ENCODE peak calls at places on chromosomes 4 and X, in eight cellular contexts. One of them, this sample, is unnamed.

GRCh38 chr4:187619319-187619718 is 376.3 kb upstream of the ZFP42 start:
- DNase-seq in transverse colon: no peak
- DNase-seq in tibial nerve: no peak
- DNase-seq in upper lobe of left lung: no peak
- DNase-seq in esophagus muscularis mucosa: no peak
- DNase-seq in suprapubic skin: no peak
- DNase-seq in SK-N-SH: no peak
- DNase-seq in ovary: no peak
- DNase-seq in this sample: no peak

GRCh38 chr4:140637836-140638235 is 69.1 kb upstream of the UCP1 start:
- DNase-seq in transverse colon: peak
- DNase-seq in tibial nerve: no peak
- DNase-seq in upper lobe of left lung: no peak
- DNase-seq in esophagus muscularis mucosa: no peak
- DNase-seq in suprapubic skin: no peak
- DNase-seq in SK-N-SH: peak
- DNase-seq in ovary: no peak
- DNase-seq in this sample: no peak

GRCh38 chrX:348461-349117 is 30.0 kb upstream of the GTPBP6 start:
- DNase-seq in transverse colon: no peak
- DNase-seq in tibial nerve: no peak
- DNase-seq in upper lobe of left lung: no peak
- DNase-seq in esophagus muscularis mucosa: no peak
- DNase-seq in suprapubic skin: peak
- DNase-seq in SK-N-SH: no peak
- DNase-seq in ovary: peak
- DNase-seq in this sample: no peak

GRCh38 chr4:65669008-65669971 is 999 bp downstream of the EPHA5 start:
- DNase-seq in transverse colon: no peak
- DNase-seq in tibial nerve: no peak
- DNase-seq in upper lobe of left lung: no peak
- DNase-seq in esophagus muscularis mucosa: no peak
- DNase-seq in suprapubic skin: no peak
- DNase-seq in SK-N-SH: peak
- DNase-seq in ovary: peak
- DNase-seq in this sample: no peak

GRCh38 chrX:625137-625691 is 5.4 kb upstream of the SHOX start:
- DNase-seq in transverse colon: no peak
- DNase-seq in tibial nerve: no peak
- DNase-seq in upper lobe of left lung: no peak
- DNase-seq in esophagus muscularis mucosa: peak
- DNase-seq in suprapubic skin: no peak
- DNase-seq in SK-N-SH: no peak
- DNase-seq in ovary: no peak
- DNase-seq in this sample: no peak

GRCh38 chrX:23901805-23902204 is 5.9 kb downstream of the APOO start:
- DNase-seq in transverse colon: peak
- DNase-seq in tibial nerve: peak
- DNase-seq in upper lobe of left lung: peak
- DNase-seq in esophagus muscularis mucosa: no peak
- DNase-seq in suprapubic skin: no peak
- DNase-seq in SK-N-SH: peak
- DNase-seq in ovary: peak
- DNase-seq in this sample: peak

GRCh38 chr4:163535657-163536056 is 41.2 kb downstream of the TMA16 start:
- DNase-seq in transverse colon: no peak
- DNase-seq in tibial nerve: no peak
- DNase-seq in upper lobe of left lung: no peak
- DNase-seq in esophagus muscularis mucosa: no peak
- DNase-seq in suprapubic skin: no peak
- DNase-seq in SK-N-SH: no peak
- DNase-seq in ovary: no peak
- DNase-seq in this sample: no peak

GRCh38 chr4:39621582-39621981 is 17.1 kb downstream of the SMIM14 start:
- DNase-seq in transverse colon: peak
- DNase-seq in tibial nerve: no peak
- DNase-seq in upper lobe of left lung: peak
- DNase-seq in esophagus muscularis mucosa: no peak
- DNase-seq in suprapubic skin: no peak
- DNase-seq in SK-N-SH: no peak
- DNase-seq in ovary: peak
- DNase-seq in this sample: peak

GRCh38 chr4:85152490-85152889 is 186.0 kb upstream of the WDFY3 start:
- DNase-seq in transverse colon: no peak
- DNase-seq in tibial nerve: no peak
- DNase-seq in upper lobe of left lung: no peak
- DNase-seq in esophagus muscularis mucosa: no peak
- DNase-seq in suprapubic skin: no peak
- DNase-seq in SK-N-SH: no peak
- DNase-seq in ovary: no peak
- DNase-seq in this sample: no peak

GRCh38 chr4:85149656-85150055 is 183.2 kb upstream of the WDFY3 start:
- DNase-seq in transverse colon: no peak
- DNase-seq in tibial nerve: no peak
- DNase-seq in upper lobe of left lung: no peak
- DNase-seq in esophagus muscularis mucosa: no peak
- DNase-seq in suprapubic skin: no peak
- DNase-seq in SK-N-SH: no peak
- DNase-seq in ovary: no peak
- DNase-seq in this sample: no peak

GRCh38 chr4:85151349-85151748 is 184.9 kb upstream of the WDFY3 start:
- DNase-seq in transverse colon: no peak
- DNase-seq in tibial nerve: no peak
- DNase-seq in upper lobe of left lung: no peak
- DNase-seq in esophagus muscularis mucosa: no peak
- DNase-seq in suprapubic skin: no peak
- DNase-seq in SK-N-SH: no peak
- DNase-seq in ovary: no peak
- DNase-seq in this sample: no peak

GRCh38 chr4:85151786-85152185 is 185.3 kb upstream of the WDFY3 start:
- DNase-seq in transverse colon: no peak
- DNase-seq in tibial nerve: no peak
- DNase-seq in upper lobe of left lung: no peak
- DNase-seq in esophagus muscularis mucosa: no peak
- DNase-seq in suprapubic skin: no peak
- DNase-seq in SK-N-SH: no peak
- DNase-seq in ovary: no peak
- DNase-seq in this sample: no peak

DNA sequence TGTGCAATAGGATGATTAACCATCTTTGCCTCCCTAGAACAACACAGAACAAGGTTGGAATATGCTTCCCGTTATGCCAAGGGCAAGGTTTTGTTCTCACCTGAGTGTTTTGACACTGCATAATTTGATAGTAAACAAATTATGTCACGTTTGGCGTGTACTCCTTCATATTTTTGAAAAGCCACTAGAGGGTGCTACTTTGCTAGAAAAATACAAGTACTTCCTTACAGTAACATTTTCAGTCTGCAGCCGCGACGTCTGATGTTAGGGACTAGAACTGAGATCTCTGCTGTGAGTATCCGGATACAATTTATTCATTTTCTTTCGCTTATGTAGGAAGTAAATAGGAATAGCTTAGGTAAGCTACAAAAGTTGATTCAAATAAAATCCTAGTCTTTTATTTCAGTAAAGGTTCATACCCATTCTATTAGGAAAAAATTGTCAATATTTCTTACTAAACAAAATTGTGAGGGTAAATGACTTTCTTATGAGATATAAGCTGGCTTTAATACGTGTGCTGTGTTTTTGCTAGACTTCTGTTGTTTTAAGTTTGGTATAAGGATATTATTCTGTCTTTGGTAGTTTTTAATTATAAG is 181.1 kb upstream of the WDFY3 start:
- DNase-seq in transverse colon: peak
- DNase-seq in tibial nerve: peak
- DNase-seq in upper lobe of left lung: peak
- DNase-seq in esophagus muscularis mucosa: no peak
- DNase-seq in suprapubic skin: no peak
- DNase-seq in SK-N-SH: peak
- DNase-seq in ovary: peak
- DNase-seq in this sample: peak
- TF ChIP-seq CTCF in transverse colon: peak
- TF ChIP-seq CTCF in tibial nerve: peak
- TF ChIP-seq CTCF in upper lobe of left lung: peak
- TF ChIP-seq CTCF in esophagus muscularis mucosa: peak
- TF ChIP-seq CTCF in suprapubic skin: peak
- TF ChIP-seq CTCF in SK-N-SH: peak
- TF ChIP-seq CTCF in ovary: peak
- TF ChIP-seq CTCF in this sample: peak

GRCh38 chr4:168831919-168832745 is 177.9 kb downstream of the CBR4 start:
- DNase-seq in transverse colon: peak
- DNase-seq in tibial nerve: peak
- DNase-seq in upper lobe of left lung: peak
- DNase-seq in esophagus muscularis mucosa: peak
- DNase-seq in suprapubic skin: peak
- DNase-seq in SK-N-SH: peak
- DNase-seq in ovary: peak
- DNase-seq in this sample: peak

GRCh38 chr4:168830777-168831512 is 179.1 kb downstream of the CBR4 start:
- DNase-seq in transverse colon: no peak
- DNase-seq in tibial nerve: no peak
- DNase-seq in upper lobe of left lung: no peak
- DNase-seq in esophagus muscularis mucosa: no peak
- DNase-seq in suprapubic skin: no peak
- DNase-seq in SK-N-SH: peak
- DNase-seq in ovary: no peak
- DNase-seq in this sample: no peak

GRCh38 chr4:168835880-168836454 is 174.1 kb downstream of the CBR4 start:
- DNase-seq in transverse colon: no peak
- DNase-seq in tibial nerve: no peak
- DNase-seq in upper lobe of left lung: no peak
- DNase-seq in esophagus muscularis mucosa: no peak
- DNase-seq in suprapubic skin: no peak
- DNase-seq in SK-N-SH: no peak
- DNase-seq in ovary: no peak
- DNase-seq in this sample: no peak

GRCh38 chr4:168831585-168831918 is 178.5 kb downstream of the CBR4 start:
- DNase-seq in transverse colon: no peak
- DNase-seq in tibial nerve: no peak
- DNase-seq in upper lobe of left lung: no peak
- DNase-seq in esophagus muscularis mucosa: no peak
- DNase-seq in suprapubic skin: no peak
- DNase-seq in SK-N-SH: peak
- DNase-seq in ovary: no peak
- DNase-seq in this sample: no peak

DNA sequence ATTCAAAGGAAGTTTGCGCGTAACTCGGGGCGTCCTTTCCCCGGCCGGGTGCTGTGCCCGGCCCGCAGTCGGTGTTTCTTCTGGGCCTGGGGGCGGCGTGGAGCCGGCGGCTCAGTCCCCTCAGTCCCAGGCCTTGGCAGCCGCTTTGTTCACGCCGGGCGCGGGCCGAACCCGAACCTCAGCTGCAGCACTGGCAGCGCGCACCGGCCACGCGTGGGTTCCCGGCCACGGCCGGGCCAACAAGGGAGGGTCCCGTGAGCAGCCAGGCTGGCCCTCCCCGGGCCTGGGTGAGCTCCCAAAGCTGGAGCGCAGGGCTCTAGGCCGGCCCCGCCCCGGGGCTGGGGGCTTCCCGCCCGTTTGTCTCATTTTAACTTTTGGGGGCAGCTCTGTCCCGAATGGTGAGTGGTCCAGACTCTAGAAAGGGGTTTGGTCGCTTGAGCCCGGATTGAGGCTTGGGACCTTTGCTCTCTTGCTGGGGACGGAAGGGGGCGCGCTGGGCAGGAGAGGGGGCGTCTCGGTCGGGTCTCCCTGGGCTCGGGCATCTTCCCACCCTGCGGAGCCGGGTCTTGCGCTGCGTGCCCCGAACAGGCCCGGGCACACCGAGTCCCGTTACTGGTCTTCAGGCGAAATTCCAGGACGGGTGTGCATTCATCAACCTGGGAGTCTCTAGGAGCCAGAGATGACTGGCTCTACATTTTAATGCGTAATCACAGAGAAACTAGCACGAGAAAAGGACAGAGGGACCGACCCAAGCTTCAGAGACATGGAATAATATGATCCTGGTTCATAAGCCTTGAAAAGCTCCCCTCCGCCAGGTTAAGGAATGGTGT is 177.1 kb downstream of the CBR4 start:
- DNase-seq in transverse colon: peak
- DNase-seq in tibial nerve: no peak
- DNase-seq in upper lobe of left lung: no peak
- DNase-seq in esophagus muscularis mucosa: no peak
- DNase-seq in suprapubic skin: peak
- DNase-seq in SK-N-SH: peak
- DNase-seq in ovary: peak
- DNase-seq in this sample: peak
- TF ChIP-seq EP300 in transverse colon: no peak
- TF ChIP-seq EP300 in tibial nerve: no peak
- TF ChIP-seq EP300 in upper lobe of left lung: no peak
- TF ChIP-seq EP300 in esophagus muscularis mucosa: no peak
- TF ChIP-seq EP300 in suprapubic skin: no peak
- TF ChIP-seq EP300 in SK-N-SH: no peak
- TF ChIP-seq EP300 in ovary: no peak
- TF ChIP-seq EP300 in this sample: no peak

GRCh38 chr4:70722199-70722791 is 531 bp downstream of the RUFY3 start:
- DNase-seq in transverse colon: no peak
- DNase-seq in tibial nerve: no peak
- DNase-seq in upper lobe of left lung: no peak
- DNase-seq in esophagus muscularis mucosa: no peak
- DNase-seq in suprapubic skin: no peak
- DNase-seq in SK-N-SH: peak
- DNase-seq in ovary: peak
- DNase-seq in this sample: no peak

GRCh38 chr4:70721747-70722146 is at the start of gene RUFY3:
- DNase-seq in transverse colon: no peak
- DNase-seq in tibial nerve: peak
- DNase-seq in upper lobe of left lung: no peak
- DNase-seq in esophagus muscularis mucosa: no peak
- DNase-seq in suprapubic skin: no peak
- DNase-seq in SK-N-SH: peak
- DNase-seq in ovary: peak
- DNase-seq in this sample: no peak

GRCh38 chr4:70728096-70728495 is 6.3 kb downstream of the RUFY3 start:
- DNase-seq in transverse colon: no peak
- DNase-seq in tibial nerve: no peak
- DNase-seq in upper lobe of left lung: peak
- DNase-seq in esophagus muscularis mucosa: no peak
- DNase-seq in suprapubic skin: no peak
- DNase-seq in SK-N-SH: no peak
- DNase-seq in ovary: no peak
- DNase-seq in this sample: no peak

GRCh38 chr4:70724463-70724862 is 2.7 kb downstream of the RUFY3 start:
- DNase-seq in transverse colon: no peak
- DNase-seq in tibial nerve: no peak
- DNase-seq in upper lobe of left lung: no peak
- DNase-seq in esophagus muscularis mucosa: no peak
- DNase-seq in suprapubic skin: no peak
- DNase-seq in SK-N-SH: no peak
- DNase-seq in ovary: no peak
- DNase-seq in this sample: no peak

GRCh38 chr4:70725633-70726032 is 3.9 kb downstream of the RUFY3 start:
- DNase-seq in transverse colon: no peak
- DNase-seq in tibial nerve: no peak
- DNase-seq in upper lobe of left lung: no peak
- DNase-seq in esophagus muscularis mucosa: no peak
- DNase-seq in suprapubic skin: no peak
- DNase-seq in SK-N-SH: no peak
- DNase-seq in ovary: no peak
- DNase-seq in this sample: no peak
- H3K27ac ChIP-seq in transverse colon: no peak
- H3K27ac ChIP-seq in tibial nerve: no peak
- H3K27ac ChIP-seq in upper lobe of left lung: no peak
- H3K27ac ChIP-seq in esophagus muscularis mucosa: no peak
- H3K27ac ChIP-seq in suprapubic skin: no peak
- H3K27ac ChIP-seq in SK-N-SH: no peak
- H3K27ac ChIP-seq in ovary: no peak
- H3K27ac ChIP-seq in this sample: no peak

GRCh38 chr4:42398448-42399355 is 1.4 kb downstream of the SHISA3 start:
- DNase-seq in transverse colon: no peak
- DNase-seq in tibial nerve: no peak
- DNase-seq in upper lobe of left lung: no peak
- DNase-seq in esophagus muscularis mucosa: no peak
- DNase-seq in suprapubic skin: no peak
- DNase-seq in SK-N-SH: no peak
- DNase-seq in ovary: no peak
- DNase-seq in this sample: no peak
- TF ChIP-seq CTCF in transverse colon: no peak
- TF ChIP-seq CTCF in tibial nerve: no peak
- TF ChIP-seq CTCF in upper lobe of left lung: no peak
- TF ChIP-seq CTCF in esophagus muscularis mucosa: no peak
- TF ChIP-seq CTCF in suprapubic skin: no peak
- TF ChIP-seq CTCF in SK-N-SH: no peak
- TF ChIP-seq CTCF in ovary: no peak
- TF ChIP-seq CTCF in this sample: no peak

This sample was measured in stomach.